ENCODE peak calls at places on chromosomes 13 and 19, in four cellular contexts. P is A549, Q is WTC11, L is K562. X is an unnamed sample.

GRCh38 chr13:19633340-19634128 is at the start of gene MPHOSPH8:
- DNase-seq in P (peak), Q (peak), L (peak), X (peak)

GRCh38 chr13:36028359-36028758 is 102.8 kb downstream of the DCLK1 start:
- DNase-seq in P (no peak), Q (no peak), L (no peak), X (no peak)

GRCh38 chr13:113538689-113539058 is 45.9 kb upstream of the TFDP1 start:
- DNase-seq in P (no peak), Q (no peak), L (no peak), X (no peak)

GRCh38 chr19:42086770-42087550 is 11.0 kb downstream of the ZNF574 start:
- DNase-seq in P (no peak), Q (no peak), L (peak), X (no peak)

GRCh38 chr13:66348745-66349720 is 881.1 kb downstream of the PCDH9 start:
- DNase-seq in P (peak), Q (no peak), L (no peak), X (no peak)

GRCh38 chr13:67299731-67300130 is 69.6 kb upstream of the PCDH9 start:
- DNase-seq in P (no peak), Q (no peak), L (no peak), X (no peak)

GRCh38 chr19:3039641-3040077 is 10.6 kb upstream of the TLE2 start:
- DNase-seq in P (peak), Q (no peak), L (peak), X (peak)

GRCh38 chr13:114130708-114131580 is 1.5 kb downstream of the RASA3 start:
- DNase-seq in P (peak), Q (no peak), L (peak), X (no peak)

GRCh38 chr19:7718668-7719067 is 13.2 kb downstream of the CLEC4G start:
- DNase-seq in P (no peak), Q (no peak), L (no peak), X (no peak)

GRCh38 chr19:18000981-18001836 is 6.8 kb upstream of the ARRDC2 start:
- DNase-seq in P (peak), Q (peak), L (peak), X (peak)

GRCh38 chr13:100526299-100527030 is 62.1 kb downstream of the GGACT start:
- DNase-seq in P (no peak), Q (no peak), L (no peak), X (no peak)

GRCh38 chr19:12098040-12098439 is 33.5 kb downstream of the ZNF844 start:
- DNase-seq in P (no peak), Q (no peak), L (no peak), X (no peak)

GRCh38 chr13:23987331-23987730 is 90.0 kb upstream of the C1QTNF9B start:
- DNase-seq in P (no peak), Q (no peak), L (no peak), X (no peak)

GRCh38 chr13:39684531-39685137 is 29.2 kb downstream of the COG6 start:
- DNase-seq in P (peak), Q (no peak), L (peak), X (peak)

GRCh38 chr19:50478901-50479715 is 2.5 kb upstream of the GARIN5A start:
- DNase-seq in P (peak), Q (peak), L (peak), X (peak)

GRCh38 chr19:3899531-3900294 is 19.2 kb downstream of the ATCAY start:
- DNase-seq in P (no peak), Q (no peak), L (no peak), X (no peak)

GRCh38 chr13:35489050-35489449 is 12.6 kb upstream of the MAB21L1 start:
- DNase-seq in P (no peak), Q (no peak), L (no peak), X (no peak)

GRCh38 chr19:15195381-15195964 is 5.3 kb downstream of the NOTCH3 start:
- DNase-seq in P (no peak), Q (peak), L (no peak), X (no peak)

GRCh38 chr19:37519890-37520289 is 13.2 kb downstream of the ZNF793 start:
- DNase-seq in P (no peak), Q (no peak), L (no peak), X (no peak)

GRCh38 chr19:29206453-29206852 is 6.5 kb downstream of the UQCRFS1 start:
- DNase-seq in P (no peak), Q (no peak), L (no peak), X (no peak)

GRCh38 chr19:29201849-29202248 is 11.1 kb downstream of the UQCRFS1 start:
- DNase-seq in P (peak), Q (no peak), L (no peak), X (no peak)

DNA sequence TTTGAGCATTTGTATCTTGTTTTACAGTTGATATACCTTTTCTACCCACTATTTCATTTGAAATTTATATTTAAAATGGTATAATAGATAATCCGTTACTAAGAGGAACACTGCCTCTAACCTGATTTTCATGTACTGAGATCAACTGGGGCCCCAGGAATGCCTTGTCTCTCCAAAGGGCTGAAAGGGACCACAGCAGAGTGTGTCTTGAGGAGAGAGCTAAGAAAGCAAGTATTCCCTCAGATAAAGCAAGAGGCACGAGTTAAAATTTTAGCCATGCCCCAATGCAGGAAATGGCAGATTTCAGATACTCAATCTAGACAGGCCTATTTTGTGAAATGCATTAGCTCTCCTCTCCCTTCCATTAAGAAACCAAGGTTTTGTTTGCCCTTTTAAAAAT is 10.7 kb downstream of the UQCRFS1 start:
- DNase-seq in P (no peak), Q (no peak), L (no peak), X (no peak)
- TF ChIP-seq MAX in P (no peak), Q (no peak), L (no peak), X (no peak)

GRCh38 chr13:26255717-26256277 is 1.9 kb downstream of the CDK8 start:
- DNase-seq in P (peak), Q (no peak), L (peak), X (peak)
- TF ChIP-seq NR3C1 in P (no peak), Q (no peak), L (no peak), X (no peak)

GRCh38 chr19:46495789-46496099 is at the start of gene PNMA8B:
- DNase-seq in P (no peak), Q (peak), L (peak), X (no peak)
- TF ChIP-seq MAX in P (no peak), Q (peak), L (no peak), X (no peak)

DNA sequence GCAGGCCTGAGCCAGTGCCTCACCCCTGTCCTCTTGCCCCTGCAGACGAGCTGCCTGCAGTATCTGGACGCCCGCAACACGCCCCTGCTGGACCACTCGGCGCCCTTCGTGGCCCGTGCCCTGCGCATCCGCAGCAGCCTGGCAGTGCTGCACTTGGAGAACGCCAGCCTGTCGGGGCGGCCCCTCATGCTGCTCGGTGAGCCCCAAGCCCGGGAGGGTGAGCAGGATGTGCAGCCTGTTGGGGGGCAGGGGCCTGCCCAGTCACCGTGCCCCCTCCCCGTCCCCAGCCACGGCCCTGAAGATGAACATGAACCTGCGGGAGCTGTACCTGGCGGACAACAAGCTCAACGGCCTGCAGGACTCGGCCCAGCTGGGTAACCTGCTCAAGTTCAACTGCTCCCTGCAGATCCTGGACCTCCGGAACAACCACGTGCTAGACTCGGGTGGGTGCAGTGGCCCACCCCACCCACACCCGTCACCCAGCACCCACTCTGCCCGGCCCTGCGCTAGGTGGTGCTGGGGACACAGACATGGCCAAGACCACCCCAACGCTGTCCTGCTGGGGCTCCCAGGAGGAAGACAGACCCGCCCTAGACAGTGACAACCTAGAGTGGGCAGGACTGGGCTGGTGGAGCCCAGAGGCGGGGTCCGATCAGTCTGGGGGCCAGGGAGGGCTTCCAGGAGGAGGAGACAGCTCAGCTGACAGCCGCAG is 18.6 kb downstream of the NKPD1 start:
- DNase-seq in P (no peak), Q (no peak), L (no peak), X (no peak)
- TF ChIP-seq NR3C1 in P (no peak), Q (no peak), L (no peak), X (no peak)

GRCh38 chr19:19628499-19629134 is 597 bp upstream of the LPAR2 start:
- DNase-seq in P (peak), Q (peak), L (no peak), X (no peak)
- TF ChIP-seq MAX in P (no peak), Q (peak), L (no peak), X (no peak)

GRCh38 chr19:36256064-36256463 is 41.2 kb downstream of the ZNF146 start:
- DNase-seq in P (no peak), Q (no peak), L (no peak), X (no peak)

GRCh38 chr19:36256853-36257511 is 42.1 kb downstream of the ZNF146 start:
- DNase-seq in P (no peak), Q (no peak), L (no peak), X (no peak)

GRCh38 chr19:36259211-36259610 is 44.3 kb downstream of the ZNF146 start:
- DNase-seq in P (no peak), Q (no peak), L (no peak), X (no peak)

GRCh38 chr19:36258028-36258875 is 43.3 kb downstream of the ZNF146 start:
- DNase-seq in P (no peak), Q (no peak), L (no peak), X (no peak)

GRCh38 chr19:36257512-36257876 is 42.6 kb downstream of the ZNF146 start:
- DNase-seq in P (no peak), Q (peak), L (no peak), X (no peak)
- TF ChIP-seq NR3C1 in P (no peak), Q (no peak), L (no peak), X (no peak)

GRCh38 chr19:373391-374182 is 29.0 kb upstream of the MIER2 start:
- DNase-seq in P (no peak), Q (no peak), L (no peak), X (no peak)

GRCh38 chr19:374183-374885 is 29.7 kb upstream of the MIER2 start:
- DNase-seq in P (no peak), Q (no peak), L (no peak), X (no peak)

GRCh38 chr19:376111-376470 is 31.5 kb upstream of the MIER2 start:
- DNase-seq in P (no peak), Q (no peak), L (no peak), X (no peak)

GRCh38 chr19:374886-375235 is 30.3 kb upstream of the MIER2 start:
- DNase-seq in P (no peak), Q (no peak), L (no peak), X (no peak)

DNA sequence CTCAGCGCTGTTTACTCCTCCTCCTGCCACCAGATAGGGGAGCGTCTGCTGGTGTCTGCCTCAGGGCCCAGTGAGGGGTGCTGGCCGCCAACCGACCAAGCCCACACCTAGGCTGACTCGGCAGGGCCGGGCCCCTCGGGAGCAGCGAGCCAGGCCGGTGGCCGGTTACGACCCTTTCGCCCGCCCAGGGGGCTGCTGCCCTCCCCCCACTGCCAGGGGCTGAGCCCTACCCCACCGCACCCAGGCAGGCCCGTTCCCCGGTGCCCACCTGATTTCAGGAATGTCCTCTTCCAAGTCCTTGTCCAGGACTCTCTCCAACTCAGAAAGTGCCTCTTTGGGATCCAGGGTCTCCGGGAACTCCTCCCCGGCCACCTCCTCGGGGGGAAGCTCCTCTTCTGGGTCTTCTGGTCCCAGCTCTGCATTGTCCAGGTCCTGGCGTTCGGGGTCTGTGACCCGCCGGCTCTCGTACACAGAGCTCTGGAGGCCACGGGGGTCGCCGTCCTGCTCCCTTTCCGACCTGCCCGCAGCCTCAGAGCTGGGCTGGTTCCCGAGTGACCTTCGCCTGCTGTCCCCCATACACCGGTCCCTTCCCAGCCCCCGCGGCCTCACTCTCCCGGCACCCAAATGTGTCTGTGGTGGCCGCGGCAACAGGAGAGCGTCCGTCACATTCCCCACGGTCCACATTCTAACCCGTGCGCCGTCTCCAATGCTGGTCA is 31.0 kb upstream of the MIER2 start:
- DNase-seq in P (no peak), Q (no peak), L (no peak), X (no peak)
- TF ChIP-seq MAX in P (no peak), Q (no peak), L (no peak), X (no peak)

X was measured in HepG2.